ENCODE peak calls at places on chromosomes 3 and 15, in four cellular contexts. K, Q, A and S are unnamed samples.

GRCh38 chr3:171967137-171967783 is 72.1 kb upstream of the FNDC3B start:
- DNase-seq in K (no peak), Q (no peak), A (peak), S (no peak)

GRCh38 chr15:29921130-29921601 is 98.9 kb upstream of the TJP1 start:
- DNase-seq in K (no peak), Q (no peak), A (no peak), S (no peak)

GRCh38 chr15:79025802-79026201 is 64.8 kb downstream of the RASGRF1 start:
- DNase-seq in K (no peak), Q (no peak), A (no peak), S (no peak)

GRCh38 chr3:72174043-72174442 is 389.1 kb upstream of the PROK2 start:
- DNase-seq in K (no peak), Q (no peak), A (no peak), S (no peak)

GRCh38 chr3:160384639-160385312 is 14.2 kb downstream of the IFT80 start:
- DNase-seq in K (no peak), Q (no peak), A (no peak), S (no peak)

GRCh38 chr15:31211353-31211752 is 109.8 kb upstream of the TRPM1 start:
- DNase-seq in K (no peak), Q (no peak), A (no peak), S (no peak)

GRCh38 chr3:30567139-30567753 is 39.2 kb upstream of the TGFBR2 start:
- DNase-seq in K (no peak), Q (no peak), A (no peak), S (no peak)

GRCh38 chr15:78065284-78065872 is 12.1 kb downstream of the TBC1D2B start:
- DNase-seq in K (no peak), Q (peak), A (no peak), S (no peak)

GRCh38 chr3:14503033-14503705 is 37.0 kb downstream of the GRIP2 start:
- DNase-seq in K (no peak), Q (no peak), A (no peak), S (no peak)

GRCh38 chr15:89399390-89400120 is 64.9 kb upstream of the POLG start:
- DNase-seq in K (peak), Q (no peak), A (no peak), S (no peak)

GRCh38 chr15:95300958-95301357 is 1029.5 kb upstream of the NR2F2 start:
- DNase-seq in K (no peak), Q (no peak), A (no peak), S (no peak)

GRCh38 chr3:87563712-87564111 is 287.3 kb upstream of the POU1F1 start:
- DNase-seq in K (no peak), Q (no peak), A (no peak), S (no peak)

GRCh38 chr3:46504780-46505179 is 7.0 kb downstream of the RTP3 start:
- DNase-seq in K (no peak), Q (no peak), A (no peak), S (no peak)

GRCh38 chr3:190514163-190515153 is 573 bp downstream of the IL1RAP start:
- DNase-seq in K (peak), Q (peak), A (no peak), S (no peak)

GRCh38 chr3:148642616-148643015 is 55.1 kb upstream of the AGTR1 start:
- DNase-seq in K (no peak), Q (no peak), A (no peak), S (no peak)

DNA sequence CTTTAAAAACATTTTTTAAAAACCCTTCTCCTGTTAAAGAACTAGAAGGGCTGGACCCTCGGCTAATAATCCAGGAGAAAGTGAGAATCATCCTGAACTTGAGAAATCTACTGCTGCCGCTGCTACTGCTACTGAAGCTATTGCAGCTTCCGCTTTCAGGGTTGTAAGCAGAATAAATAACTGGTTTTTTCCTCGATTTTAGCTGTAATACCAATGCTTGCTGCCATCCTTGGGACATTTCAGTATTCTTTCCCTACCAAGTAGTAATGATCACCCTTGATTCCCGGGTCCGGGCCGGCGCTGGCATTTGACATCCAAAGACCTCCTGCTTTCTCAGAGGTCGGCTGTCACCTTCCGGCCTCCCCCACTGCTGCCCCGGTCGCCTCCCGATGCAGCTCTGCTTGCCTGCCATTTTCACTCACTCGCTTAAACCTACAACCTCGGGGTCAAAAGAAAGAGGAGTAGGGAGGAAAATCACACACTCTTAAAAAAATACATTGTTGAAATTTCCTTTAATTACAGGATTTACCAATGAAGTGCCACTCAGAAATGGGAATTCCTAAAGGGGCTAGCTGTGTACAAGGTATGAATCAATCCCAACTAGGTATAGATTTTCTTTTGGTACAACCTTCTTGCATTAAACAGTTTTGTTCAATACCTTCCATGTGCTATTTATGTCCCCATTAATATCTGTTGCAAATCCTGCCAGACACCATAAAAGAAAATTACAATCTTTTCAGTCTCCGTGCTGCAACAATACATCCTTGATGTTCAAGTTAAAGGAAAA is 715 bp upstream of the MECOM start:
- DNase-seq in K (peak), Q (no peak), A (no peak), S (no peak)
- H3K4me3 ChIP-seq in K (peak), Q (peak), A (no peak), S (peak)

GRCh38 chr3:16908006-16908405 is 23.3 kb downstream of the PLCL2 start:
- DNase-seq in K (no peak), Q (no peak), A (no peak), S (no peak)

GRCh38 chr3:16908878-16909277 is 24.1 kb downstream of the PLCL2 start:
- DNase-seq in K (no peak), Q (no peak), A (no peak), S (no peak)

GRCh38 chr3:16909802-16910201 is 25.0 kb downstream of the PLCL2 start:
- DNase-seq in K (no peak), Q (no peak), A (no peak), S (no peak)

GRCh38 chr3:16908408-16908807 is 23.7 kb downstream of the PLCL2 start:
- DNase-seq in K (no peak), Q (no peak), A (no peak), S (no peak)

GRCh38 chr3:16910207-16910606 is 25.5 kb downstream of the PLCL2 start:
- DNase-seq in K (no peak), Q (no peak), A (no peak), S (no peak)
- H3K27ac ChIP-seq in K (no peak), Q (peak), A (no peak), S (no peak)

DNA sequence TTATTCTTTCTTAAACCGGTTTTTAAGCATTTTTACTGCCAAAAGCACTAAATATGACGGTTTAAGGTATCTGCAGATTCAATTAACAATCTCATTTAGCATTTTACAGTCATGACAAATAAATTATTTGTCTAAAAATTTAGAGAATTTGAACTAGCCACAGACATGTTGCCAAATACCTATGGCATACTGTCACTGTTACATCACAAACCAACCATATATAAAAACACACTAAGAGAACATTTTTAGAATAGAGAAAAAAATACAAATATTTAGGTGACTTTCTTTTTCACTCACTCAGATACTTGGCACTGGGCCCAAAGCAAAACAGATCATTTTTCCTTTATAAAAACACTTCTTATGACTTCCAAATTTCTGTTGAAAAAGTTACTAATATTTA is 644.6 kb downstream of the OTOL1 start:
- DNase-seq in K (no peak), Q (no peak), A (no peak), S (no peak)
- H3K4me3 ChIP-seq in K (no peak), Q (no peak), A (no peak), S (no peak)

GRCh38 chr3:73350988-73351387 is 273.8 kb downstream of the PDZRN3 start:
- DNase-seq in K (no peak), Q (no peak), A (no peak), S (no peak)

GRCh38 chr3:73351423-73352071 is 273.2 kb downstream of the PDZRN3 start:
- DNase-seq in K (peak), Q (peak), A (no peak), S (no peak)

GRCh38 chr3:73349657-73350056 is 275.1 kb downstream of the PDZRN3 start:
- DNase-seq in K (no peak), Q (no peak), A (no peak), S (no peak)

GRCh38 chr3:73353661-73354217 is 271.0 kb downstream of the PDZRN3 start:
- DNase-seq in K (no peak), Q (no peak), A (no peak), S (no peak)

GRCh38 chr3:73352841-73353493 is 271.8 kb downstream of the PDZRN3 start:
- DNase-seq in K (no peak), Q (no peak), A (no peak), S (no peak)
- H3K27ac ChIP-seq in K (no peak), Q (peak), A (no peak), S (no peak)

GRCh38 chr3:53709256-53709655 is 137.0 kb downstream of the CHDH start:
- DNase-seq in K (no peak), Q (no peak), A (no peak), S (no peak)
- H3K4me3 ChIP-seq in K (no peak), Q (no peak), A (no peak), S (no peak)

GRCh38 chr3:152620395-152620794 is 214.5 kb upstream of the P2RY1 start:
- DNase-seq in K (no peak), Q (no peak), A (no peak), S (no peak)
- H3K27ac ChIP-seq in K (no peak), Q (peak), A (no peak), S (no peak)

DNA sequence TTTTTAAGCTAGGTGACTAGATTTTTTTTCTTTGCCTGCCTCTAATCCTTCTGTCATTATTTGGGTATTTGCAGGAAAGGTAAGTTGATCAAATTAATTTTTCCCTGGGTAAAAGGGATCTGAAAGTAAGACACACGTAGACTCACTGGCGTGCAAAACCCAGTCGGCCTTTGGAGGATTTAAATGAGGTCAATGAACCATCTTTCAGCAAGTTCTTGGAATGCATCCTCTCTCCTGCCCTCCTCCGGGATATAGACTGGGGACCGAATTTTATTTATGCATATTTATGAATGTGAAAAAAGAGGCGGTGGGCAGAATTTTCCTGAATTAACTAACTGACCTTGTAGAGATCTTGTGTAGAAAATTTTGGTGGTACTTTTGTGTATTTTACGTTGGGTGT is 2.2 kb downstream of the CADM2 start:
- DNase-seq in K (peak), Q (no peak), A (no peak), S (no peak)
- H3K4me3 ChIP-seq in K (no peak), Q (peak), A (no peak), S (no peak)

GRCh38 chr3:138066383-138066782 is 49.0 kb downstream of the DZIP1L start:
- DNase-seq in K (no peak), Q (no peak), A (no peak), S (no peak)

GRCh38 chr3:138068579-138069174 is 46.7 kb downstream of the DZIP1L start:
- DNase-seq in K (peak), Q (peak), A (peak), S (peak)

GRCh38 chr3:138065939-138066338 is 49.5 kb downstream of the DZIP1L start:
- DNase-seq in K (no peak), Q (no peak), A (no peak), S (no peak)

GRCh38 chr3:138068046-138068445 is 47.4 kb downstream of the DZIP1L start:
- DNase-seq in K (no peak), Q (no peak), A (no peak), S (no peak)

DNA sequence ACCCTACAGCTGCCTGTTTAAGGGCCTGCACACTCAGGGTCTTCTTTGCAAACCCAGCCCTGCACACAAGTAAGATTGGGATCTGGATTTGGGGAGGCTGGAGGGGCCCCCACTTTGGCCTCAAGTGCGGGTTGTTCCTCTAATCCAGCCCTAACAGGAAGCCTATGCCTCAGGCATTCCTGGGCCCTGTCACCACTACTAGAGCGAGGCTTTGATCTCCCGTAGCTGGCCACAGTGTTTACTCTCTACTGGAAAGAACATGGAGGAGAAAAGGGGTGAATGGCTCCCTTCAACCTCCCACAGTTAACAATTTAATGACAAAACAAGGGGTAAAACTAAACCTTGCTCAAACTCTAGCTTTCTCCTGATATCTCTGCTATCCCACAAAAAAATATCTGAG is 48.4 kb downstream of the DZIP1L start:
- DNase-seq in K (no peak), Q (no peak), A (no peak), S (no peak)
- H3K27ac ChIP-seq in K (no peak), Q (no peak), A (no peak), S (no peak)

GRCh38 chr15:99099661-99100060 is 5.2 kb upstream of the SYNM start:
- DNase-seq in K (no peak), Q (no peak), A (no peak), S (no peak)

GRCh38 chr15:99098991-99099390 is 5.9 kb upstream of the SYNM start:
- DNase-seq in K (no peak), Q (no peak), A (no peak), S (no peak)

GRCh38 chr15:99101501-99101900 is 3.4 kb upstream of the SYNM start:
- DNase-seq in K (no peak), Q (no peak), A (no peak), S (no peak)

GRCh38 chr15:99102332-99103235 is 2.3 kb upstream of the SYNM start:
- DNase-seq in K (peak), Q (no peak), A (no peak), S (no peak)

DNA sequence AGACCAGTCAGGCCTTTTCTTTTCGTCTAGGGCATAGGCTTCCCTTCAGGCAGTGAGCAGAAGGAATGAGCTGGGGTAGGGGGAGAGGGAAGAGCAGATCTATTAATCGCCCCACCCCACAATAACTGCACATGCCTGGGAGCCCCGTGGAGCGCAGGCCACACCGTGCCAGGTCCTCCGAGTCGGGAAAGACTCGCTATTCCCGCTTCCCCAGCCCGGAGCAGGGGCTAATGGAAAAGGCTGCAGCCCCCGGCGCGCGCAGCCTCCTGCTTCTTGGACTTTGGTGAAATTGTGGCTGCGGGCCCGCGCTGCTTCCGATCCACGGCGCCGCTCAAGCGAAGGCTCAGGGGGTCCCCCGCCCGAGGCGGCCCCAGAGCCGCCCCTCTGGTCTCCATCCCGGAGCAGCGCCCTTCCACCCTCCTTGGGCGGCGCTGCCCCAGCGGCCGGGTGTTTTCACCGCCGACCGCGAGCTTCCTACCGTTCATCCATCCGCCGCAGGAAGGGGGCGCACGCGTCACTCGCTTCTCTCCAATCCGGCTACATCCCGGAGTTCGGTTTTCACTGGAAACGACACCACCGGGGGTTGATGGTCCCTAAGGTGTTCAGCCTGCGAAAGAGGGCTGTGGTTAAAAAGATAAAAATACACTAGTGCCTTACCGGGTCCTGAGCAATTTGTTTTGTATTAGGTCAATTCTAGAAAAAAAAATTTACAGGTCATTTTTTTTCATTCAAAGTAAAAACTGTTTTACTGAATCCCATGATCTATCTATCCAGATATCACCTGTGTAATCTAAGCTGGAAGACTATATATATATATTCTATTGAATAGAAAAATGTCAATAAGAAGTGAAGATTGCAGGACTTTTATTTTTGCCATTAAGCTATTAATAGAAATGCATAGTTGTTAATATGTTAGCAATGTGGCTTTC is 4.4 kb upstream of the SYNM start:
- DNase-seq in K (peak), Q (peak), A (no peak), S (no peak)
- H3K4me3 ChIP-seq in K (peak), Q (peak), A (peak), S (no peak)